ENCODE peak calls at places on chromosomes 6 and 20, in six cellular contexts. L is cardiac muscle cell, X is left lung, Q is GM23248, Z is uterus, E is breast epithelium. T is an unnamed sample.
A peak's percentile ranks its signal among the peaks of the same experiment; 100 is the strongest.

GRCh38 chr20:46636514-46636913 is 14.7 kb downstream of the SLC13A3 start:
- DNase-seq in L (no peak), X (no peak), Q (no peak), Z (no peak), E (no peak), T (no peak)

GRCh38 chr20:60113771-60114170 is 155.5 kb downstream of the CDH26 start:
- DNase-seq in L (no peak), X (no peak), Q (no peak), Z (no peak), E (no peak), T (no peak)

GRCh38 chr20:39117486-39117885 is 155.3 kb downstream of the DHX35 start:
- DNase-seq in L (peak; percentile 45), X (no peak), Q (peak; percentile 63), Z (no peak), E (no peak), T (peak; percentile 63)

GRCh38 chr6:106771822-106772221 is 142.4 kb downstream of the QRSL1 start:
- DNase-seq in L (no peak), X (no peak), Q (no peak), Z (no peak), E (no peak), T (no peak)

GRCh38 chr6:63897459-63897858 is 261.9 kb downstream of the PHF3 start:
- DNase-seq in L (peak; percentile 67), X (no peak), Q (peak; percentile 76), Z (no peak), E (no peak), T (no peak)

GRCh38 chr6:38708483-38708882 is 5.5 kb upstream of the GLO1 start:
- DNase-seq in L (no peak), X (no peak), Q (no peak), Z (no peak), E (no peak), T (peak; percentile 21)

GRCh38 chr6:167858086-167858591 is 31.4 kb downstream of the AFDN start:
- DNase-seq in L (peak; percentile 74), X (no peak), Q (peak; percentile 80), Z (no peak), E (no peak), T (peak; percentile 55)

GRCh38 chr6:44238687-44239350 is 8.1 kb upstream of the HSP90AB1 start:
- DNase-seq in L (no peak), X (no peak), Q (no peak), Z (no peak), E (no peak), T (no peak)

GRCh38 chr20:50688256-50688655 is 3.1 kb downstream of the RIPOR3 start:
- DNase-seq in L (no peak), X (no peak), Q (no peak), Z (no peak), E (no peak), T (no peak)

GRCh38 chr6:35719407-35719829 is 17.4 kb upstream of the ARMC12 start:
- DNase-seq in L (no peak), X (no peak), Q (no peak), Z (peak; percentile 27), E (no peak), T (no peak)

GRCh38 chr6:35718911-35719381 is 17.9 kb upstream of the ARMC12 start:
- DNase-seq in L (no peak), X (no peak), Q (no peak), Z (peak; percentile 43), E (no peak), T (no peak)

GRCh38 chr6:35717449-35718353 is 19.1 kb upstream of the ARMC12 start:
- DNase-seq in L (no peak), X (no peak), Q (no peak), Z (no peak), E (no peak), T (no peak)

GRCh38 chr6:35716798-35717197 is 20.0 kb upstream of the ARMC12 start:
- DNase-seq in L (no peak), X (no peak), Q (no peak), Z (no peak), E (no peak), T (no peak)

GRCh38 chr6:35718354-35718695 is 18.5 kb upstream of the ARMC12 start:
- DNase-seq in L (no peak), X (no peak), Q (no peak), Z (no peak), E (no peak), T (no peak)
- H3K4me1 ChIP-seq in L (peaks cover 34% of the 10 kb centered on the region), X (peaks cover 25% of the 10 kb centered on the region), Q (no peaks in the 10 kb centered on the region), Z (no peaks in the 10 kb centered on the region), E (no peaks in the 10 kb centered on the region), T (peaks cover 21% of the 10 kb centered on the region)

GRCh38 chr6:56940463-56940862 is 14.4 kb upstream of the BEND6 start:
- DNase-seq in L (no peak), X (no peak), Q (no peak), Z (no peak), E (no peak), T (no peak)
- H3K4me3 ChIP-seq in L (no peak overlapping the region), X (no peak overlapping the region), Q (no peak overlapping the region), Z (no peak overlapping the region), E (no peak overlapping the region), T (no peak overlapping the region)

DNA sequence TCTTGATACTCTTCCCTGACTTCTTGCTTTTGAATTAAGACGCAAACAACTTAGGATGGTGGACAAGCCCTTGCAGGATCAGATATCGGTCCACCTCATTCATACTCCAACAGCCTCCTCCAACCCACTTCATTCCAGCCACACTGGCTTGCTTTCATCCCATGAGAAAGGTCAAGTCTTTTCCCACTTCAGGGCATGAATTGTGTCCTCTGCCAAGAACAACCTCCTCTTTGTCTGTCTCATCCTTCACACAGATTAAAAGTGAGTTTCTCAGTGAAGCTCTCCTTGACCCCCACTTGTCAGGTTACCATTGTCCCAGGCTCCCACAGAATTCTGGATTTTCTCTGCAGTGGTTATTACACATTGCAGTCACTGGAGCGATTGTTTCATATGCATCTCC is 91.8 kb upstream of the TGM3 start:
- DNase-seq in L (no peak), X (no peak), Q (no peak), Z (no peak), E (no peak), T (no peak)
- H3K4me1 ChIP-seq in L (no peaks in the 10 kb centered on the region), X (no peaks in the 10 kb centered on the region), Q (peaks cover 7% of the 10 kb centered on the region), Z (no peaks in the 10 kb centered on the region), E (no peaks in the 10 kb centered on the region), T (no peaks in the 10 kb centered on the region)

GRCh38 chr20:32965581-32966373 is 38.5 kb downstream of the SUN5 start:
- DNase-seq in L (no peak), X (no peak), Q (no peak), Z (no peak), E (peak; percentile 15), T (no peak)

GRCh38 chr20:32965115-32965514 is 39.1 kb downstream of the SUN5 start:
- DNase-seq in L (no peak), X (no peak), Q (no peak), Z (no peak), E (no peak), T (no peak)

GRCh38 chr20:32966382-32966781 is 37.9 kb downstream of the SUN5 start:
- DNase-seq in L (no peak), X (no peak), Q (no peak), Z (no peak), E (no peak), T (no peak)

GRCh38 chr20:32968833-32969241 is 35.4 kb downstream of the SUN5 start:
- DNase-seq in L (peak; percentile 32), X (no peak), Q (peak; percentile 37), Z (no peak), E (no peak), T (no peak)

GRCh38 chr20:32966881-32967781 is 37.1 kb downstream of the SUN5 start:
- DNase-seq in L (no peak), X (no peak), Q (no peak), Z (no peak), E (peak; percentile 14), T (no peak)
- H3K4me3 ChIP-seq in L (no peak overlapping the region), X (no peak overlapping the region), Q (no peak overlapping the region), Z (no peak overlapping the region), E (no peak overlapping the region), T (no peak overlapping the region)

GRCh38 chr6:45651301-45651700 is 273.6 kb upstream of the SUPT3H start:
- DNase-seq in L (no peak), X (no peak), Q (no peak), Z (no peak), E (no peak), T (no peak)

GRCh38 chr6:45655630-45656422 is 278.1 kb upstream of the SUPT3H start:
- DNase-seq in L (peak; percentile 92), X (no peak), Q (peak; percentile 99), Z (no peak), E (no peak), T (peak; percentile 32)

GRCh38 chr6:45654673-45655072 is 276.9 kb upstream of the SUPT3H start:
- DNase-seq in L (no peak), X (no peak), Q (peak; percentile 50), Z (no peak), E (no peak), T (no peak)

GRCh38 chr6:45652393-45652792 is 274.7 kb upstream of the SUPT3H start:
- DNase-seq in L (no peak), X (no peak), Q (no peak), Z (no peak), E (no peak), T (no peak)

GRCh38 chr6:45653117-45653883 is 275.6 kb upstream of the SUPT3H start:
- DNase-seq in L (no peak), X (no peak), Q (peak; percentile 59), Z (no peak), E (no peak), T (no peak)
- H3K4me1 ChIP-seq in L (no peaks in the 10 kb centered on the region), X (no peaks in the 10 kb centered on the region), Q (peaks cover 81% of the 10 kb centered on the region), Z (no peaks in the 10 kb centered on the region), E (no peaks in the 10 kb centered on the region), T (no peaks in the 10 kb centered on the region)

GRCh38 chr6:161037873-161038228 is 46.3 kb downstream of the MAP3K4 start:
- DNase-seq in L (no peak), X (no peak), Q (no peak), Z (no peak), E (no peak), T (no peak)

GRCh38 chr6:161035981-161036263 is 44.4 kb downstream of the MAP3K4 start:
- DNase-seq in L (no peak), X (no peak), Q (no peak), Z (no peak), E (no peak), T (no peak)

GRCh38 chr6:161035182-161035980 is 43.8 kb downstream of the MAP3K4 start:
- DNase-seq in L (no peak), X (no peak), Q (no peak), Z (no peak), E (no peak), T (no peak)

GRCh38 chr6:161041274-161041673 is 49.7 kb downstream of the MAP3K4 start:
- DNase-seq in L (no peak), X (no peak), Q (no peak), Z (no peak), E (no peak), T (no peak)

GRCh38 chr6:161038229-161039003 is 46.8 kb downstream of the MAP3K4 start:
- DNase-seq in L (peak; percentile 78), X (peak; percentile 41), Q (peak; percentile 97), Z (peak; percentile 55), E (peak; percentile 46), T (peak; percentile 61)
- H3K4me3 ChIP-seq in L (no peak overlapping the region), X (no peak overlapping the region), Q (no peak overlapping the region), Z (no peak overlapping the region), E (no peak overlapping the region), T (no peak overlapping the region)

T was measured in A673.